ENCODE peak calls at places on chromosomes 7 and 10, in nine cellular contexts. J, T, S, B, A, O, I, F and V are unnamed samples.

GRCh38 chr7:106050743-106051110 is 61.4 kb downstream of the SYPL1 start:
- DNase-seq in B (no peak), J (no peak), O (no peak), S (peak), I (no peak), A (no peak), T (no peak), F (no peak), V (no peak)

GRCh38 chr10:121853950-121854349 is 73.9 kb downstream of the ATE1 start:
- DNase-seq in S (no peak), F (no peak), I (no peak), B (no peak), J (no peak), A (no peak), T (no peak), O (no peak), V (no peak)

GRCh38 chr10:79184141-79184625 is 115.4 kb downstream of the ZMIZ1 start:
- DNase-seq in O (peak), I (peak), B (no peak), S (peak), A (no peak), F (no peak), T (peak), J (no peak), V (no peak)

GRCh38 chr10:104330168-104331117 is 7.8 kb downstream of the ITPRIP start:
- DNase-seq in S (peak), A (peak), J (no peak), B (no peak), T (no peak), F (peak), O (no peak), I (peak), V (no peak)

GRCh38 chr7:13986208-13986607 is 3.3 kb downstream of the ETV1 start:
- DNase-seq in O (no peak), T (no peak), B (no peak), A (no peak), J (no peak), I (no peak), S (no peak), F (no peak), V (no peak)

GRCh38 chr10:61798711-61799110 is 102.8 kb upstream of the ARID5B start:
- DNase-seq in A (no peak), I (no peak), J (no peak), B (no peak), O (no peak), T (no peak), F (no peak), S (no peak), V (no peak)

GRCh38 chr10:114458955-114459354 is 54.7 kb upstream of the AFAP1L2 start:
- DNase-seq in I (peak), S (peak), F (peak), T (peak), O (peak), A (peak), J (no peak), B (no peak), V (no peak)

GRCh38 chr7:92244803-92245486 is 769 bp downstream of the KRIT1 start:
- DNase-seq in B (no peak), I (no peak), A (no peak), J (no peak), S (no peak), F (no peak), O (no peak), T (no peak), V (no peak)

GRCh38 chr7:14761506-14762296 is 140.8 kb downstream of the DGKB start:
- DNase-seq in O (no peak), T (no peak), I (no peak), F (no peak), A (no peak), S (peak), B (no peak), J (no peak), V (no peak)

GRCh38 chr10:67969875-67970274 is 85.4 kb downstream of the SIRT1 start:
- DNase-seq in S (no peak), O (no peak), A (no peak), T (no peak), B (no peak), I (no peak), J (no peak), F (no peak), V (no peak)

GRCh38 chr7:100267648-100268047 is 39.9 kb upstream of the SPDYE3 start:
- DNase-seq in S (no peak), J (no peak), B (no peak), T (no peak), O (no peak), I (no peak), F (no peak), A (no peak), V (no peak)

GRCh38 chr10:36254191-36254590 is 612.1 kb upstream of the FZD8 start:
- DNase-seq in O (peak), T (peak), I (no peak), J (no peak), F (no peak), S (no peak), A (no peak), B (no peak), V (no peak)

GRCh38 chr7:66697451-66698438 is 42.8 kb upstream of the RABGEF1 start:
- DNase-seq in J (no peak), I (no peak), B (no peak), A (no peak), T (no peak), F (peak), S (peak), O (no peak), V (no peak)

GRCh38 chr10:17062493-17063487 is 66.8 kb downstream of the CUBN start:
- DNase-seq in F (no peak), A (no peak), B (peak), S (peak), J (no peak), O (no peak), T (no peak), I (peak), V (no peak)

GRCh38 chr7:119964065-119964464 is 308.9 kb upstream of the KCND2 start:
- DNase-seq in F (no peak), O (no peak), I (no peak), A (no peak), B (no peak), T (no peak), S (no peak), J (no peak), V (no peak)

GRCh38 chr7:116801092-116801710 is 61.2 kb upstream of the CAPZA2 start:
- DNase-seq in S (no peak), J (no peak), B (no peak), T (no peak), O (no peak), A (no peak), I (peak), F (no peak), V (no peak)

GRCh38 chr10:78811174-78811573 is 257.6 kb upstream of the ZMIZ1 start:
- DNase-seq in F (no peak), T (no peak), O (no peak), B (no peak), J (no peak), I (no peak), S (no peak), A (no peak), V (no peak)

GRCh38 chr10:63711361-63711760 is 190.2 kb downstream of the REEP3 start:
- DNase-seq in A (no peak), T (peak), I (no peak), J (no peak), O (no peak), S (peak), F (no peak), B (no peak), V (peak)

GRCh38 chr7:140402178-140402835 is 1.6 kb upstream of the RAB19 start:
- DNase-seq in S (no peak), A (no peak), B (no peak), I (no peak), O (no peak), T (no peak), F (no peak), J (no peak), V (no peak)

GRCh38 chr7:101066141-101066857 is 19.0 kb upstream of the TRIM56 start:
- DNase-seq in O (peak), T (no peak), B (no peak), J (no peak), I (no peak), A (peak), S (peak), F (peak), V (no peak)

GRCh38 chr10:113519616-113520015 is 33.2 kb upstream of the HABP2 start:
- DNase-seq in T (peak), A (no peak), I (no peak), B (no peak), J (no peak), S (no peak), O (no peak), F (no peak), V (no peak)

GRCh38 chr7:3722396-3722846 is 421.4 kb downstream of the SDK1 start:
- DNase-seq in J (no peak), S (peak), B (no peak), F (peak), T (no peak), A (peak), I (peak), O (no peak), V (no peak)

GRCh38 chr7:101589976-101590662 is 39.0 kb downstream of the MYL10 start:
- DNase-seq in F (no peak), A (no peak), B (no peak), O (no peak), T (no peak), I (no peak), S (no peak), J (no peak), V (peak)

DNA sequence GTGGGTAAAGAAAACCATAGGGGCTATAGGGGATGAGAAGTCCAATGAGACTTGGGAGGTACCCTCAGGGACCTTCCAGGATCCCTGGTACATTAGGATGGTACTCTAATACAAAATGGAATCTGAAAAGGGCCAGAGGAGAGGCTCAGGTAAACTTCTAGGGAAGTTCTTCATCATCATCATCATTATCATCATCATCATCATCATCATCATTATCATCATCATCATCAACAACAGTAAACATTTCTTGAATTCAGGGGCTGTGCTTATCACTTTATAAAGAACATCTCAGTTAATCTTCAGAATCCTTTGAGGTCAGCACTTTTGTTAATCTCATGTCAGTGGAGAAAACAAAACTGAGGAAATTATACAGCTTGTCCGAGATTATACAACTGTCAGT is 50.1 kb downstream of the PLPP4 start:
- DNase-seq in F (no peak), I (no peak), B (no peak), J (no peak), T (no peak), S (no peak), O (no peak), A (no peak), V (no peak)
- H3K4me3 ChIP-seq in F (no peak), I (no peak), B (no peak), J (no peak), T (no peak), S (no peak), O (no peak), A (no peak), V (no peak)

DNA sequence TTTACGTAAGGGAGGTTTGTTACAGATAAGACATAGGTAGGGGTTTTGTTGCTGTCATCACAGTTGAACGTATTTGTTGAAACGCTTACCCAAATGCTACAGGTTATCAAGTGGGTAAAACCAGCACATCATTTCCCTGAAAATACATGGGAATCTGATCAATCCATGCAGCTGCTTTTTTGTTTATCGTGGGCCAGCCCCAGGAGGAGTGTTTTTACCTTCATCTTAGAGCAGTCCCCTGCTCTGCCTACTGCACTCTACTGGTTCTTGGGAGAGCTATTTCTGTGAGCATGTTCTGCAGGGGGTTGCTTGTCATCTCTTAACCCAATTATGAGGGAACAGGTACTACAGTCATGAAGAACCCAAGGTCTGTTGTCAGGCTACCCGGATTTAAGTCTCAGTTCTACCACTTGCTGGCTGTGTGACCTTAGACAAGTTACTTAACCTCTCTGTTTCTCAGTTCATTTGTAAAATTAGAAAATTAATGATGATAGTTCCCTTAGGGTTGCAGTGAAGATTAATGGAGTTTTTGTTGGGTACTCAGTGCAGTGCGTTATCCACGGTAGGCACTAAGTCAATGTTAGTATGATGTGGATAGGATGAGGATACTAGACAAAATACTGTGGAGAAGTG is 15.0 kb downstream of the MTURN start:
- DNase-seq in J (no peak), O (no peak), I (no peak), F (no peak), S (no peak), A (no peak), B (no peak), T (no peak), V (no peak)
- H3K27ac ChIP-seq in J (no peak), O (peak), I (no peak), F (no peak), S (no peak), A (peak), B (no peak), T (no peak), V (no peak)

DNA sequence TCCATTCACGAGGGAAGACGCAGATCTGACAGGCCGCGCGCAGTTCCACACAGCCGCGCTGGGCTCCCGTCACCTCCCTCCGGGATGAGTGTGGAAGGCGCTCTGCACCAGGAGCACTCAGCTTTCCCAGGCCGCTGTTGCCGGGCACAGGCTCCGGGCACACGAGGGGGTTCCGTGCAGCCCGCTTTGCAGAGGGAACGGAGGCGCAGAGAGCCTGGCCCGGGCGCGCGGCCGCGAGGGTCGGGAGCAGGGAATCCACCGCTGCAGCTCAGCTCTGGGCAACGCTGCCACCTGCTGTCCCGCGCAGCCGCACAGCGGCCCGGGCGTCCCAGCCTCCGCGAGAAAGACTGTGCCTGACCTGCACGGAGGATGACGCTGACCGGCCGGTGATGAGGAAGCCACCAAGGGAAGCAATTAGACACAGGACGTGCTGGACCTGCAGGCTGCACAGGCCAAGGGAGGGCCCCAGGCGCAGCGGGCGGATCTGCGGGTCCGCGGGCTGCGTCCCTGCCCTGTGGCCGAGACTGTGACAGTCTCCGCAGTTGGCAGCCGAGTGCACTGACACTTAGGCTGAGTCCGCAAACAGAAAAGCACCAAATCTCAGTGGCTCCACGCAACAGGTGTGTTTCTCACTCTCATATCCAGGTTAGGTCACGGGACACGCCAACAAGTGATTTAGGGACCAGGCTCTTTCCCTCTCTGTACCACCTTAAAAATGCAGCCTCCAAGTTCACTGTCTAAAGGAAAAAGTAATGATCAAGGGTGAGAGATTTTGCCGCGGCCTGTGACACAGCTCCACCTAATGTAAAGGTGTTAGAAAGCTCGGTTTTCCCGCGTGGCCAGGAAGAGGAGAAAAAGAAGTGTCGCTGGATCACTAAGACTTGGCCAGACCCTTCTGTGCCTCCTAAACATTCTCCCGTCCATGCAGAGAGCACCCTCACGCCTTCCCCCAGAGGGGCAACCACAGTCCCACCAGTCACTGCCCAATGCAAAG is 94.5 kb downstream of the SEC61G start:
- DNase-seq in F (peak), A (no peak), B (no peak), O (no peak), J (no peak), T (peak), I (peak), S (peak), V (peak)
- H3K4me3 ChIP-seq in F (peak), A (peak), B (peak), O (peak), J (no peak), T (peak), I (peak), S (peak), V (peak)

DNA sequence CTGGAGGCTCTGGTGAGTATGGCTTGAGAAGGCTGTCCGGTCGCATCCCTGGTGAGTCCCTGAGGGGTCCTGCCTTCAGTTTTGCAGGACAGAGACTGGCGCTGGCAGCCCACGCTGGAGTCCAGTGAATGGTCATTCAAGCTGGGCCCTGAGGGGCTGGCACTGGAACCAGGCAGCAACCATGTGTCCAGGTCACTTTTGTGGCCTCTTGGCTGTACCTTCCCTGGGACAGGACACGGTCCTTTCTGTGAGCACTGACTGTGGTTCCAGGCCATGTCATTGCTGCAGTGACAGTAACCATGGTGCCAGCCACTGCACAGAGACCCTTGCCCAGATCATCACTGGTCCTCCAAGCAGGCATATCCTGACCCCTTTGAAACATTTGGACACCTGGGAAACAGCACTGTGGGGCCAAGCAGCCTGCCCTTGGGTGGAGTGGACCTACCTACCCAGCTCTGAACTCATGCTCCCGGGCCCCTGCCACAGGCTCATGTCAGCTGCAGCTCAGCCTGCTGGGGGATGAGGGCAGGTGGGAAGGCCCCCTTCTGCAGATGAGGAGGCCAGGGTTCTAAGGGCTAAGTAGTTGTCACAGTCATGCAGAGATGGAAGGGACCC is 72.1 kb downstream of the ADCY1 start:
- DNase-seq in O (no peak), S (peak), F (no peak), T (peak), J (no peak), B (no peak), A (no peak), I (no peak), V (no peak)
- H3K27ac ChIP-seq in O (no peak), S (no peak), F (no peak), T (no peak), J (no peak), B (no peak), A (no peak), I (no peak), V (no peak)

GRCh38 chr7:73703649-73703984 is 15.9 kb downstream of the STX1A start:
- DNase-seq in S (no peak), F (no peak), A (no peak), T (no peak), B (no peak), I (peak), O (no peak), J (no peak), V (no peak)
- H3K4me3 ChIP-seq in S (no peak), F (no peak), A (peak), T (peak), B (no peak), I (peak), O (peak), J (no peak), V (no peak)

GRCh38 chr10:44235363-44235762 is 149.5 kb downstream of the CXCL12 start:
- DNase-seq in S (no peak), F (no peak), A (no peak), T (no peak), O (no peak), I (no peak), B (no peak), J (no peak), V (no peak)

GRCh38 chr10:44234471-44234850 is 150.4 kb downstream of the CXCL12 start:
- DNase-seq in B (no peak), I (no peak), A (no peak), F (no peak), T (no peak), J (no peak), O (no peak), S (peak), V (no peak)

GRCh38 chr10:44240766-44241165 is 144.1 kb downstream of the CXCL12 start:
- DNase-seq in A (no peak), F (no peak), S (no peak), T (no peak), O (no peak), B (no peak), I (no peak), J (no peak), V (no peak)

GRCh38 chr10:44238212-44238611 is 146.7 kb downstream of the CXCL12 start:
- DNase-seq in J (no peak), F (no peak), B (no peak), O (no peak), I (no peak), A (no peak), S (no peak), T (no peak), V (no peak)

GRCh38 chr10:44237364-44238034 is 147.4 kb downstream of the CXCL12 start:
- DNase-seq in A (no peak), S (no peak), I (no peak), F (no peak), O (no peak), J (no peak), T (no peak), B (no peak), V (peak)
- H3K27ac ChIP-seq in A (no peak), S (no peak), I (no peak), F (no peak), O (no peak), J (no peak), T (no peak), B (no peak), V (peak)

GRCh38 chr10:111890046-111890445 is 293.5 kb downstream of the GPAM start:
- DNase-seq in A (no peak), O (no peak), S (no peak), T (no peak), J (no peak), I (no peak), F (no peak), B (no peak), V (no peak)
- H3K4me3 ChIP-seq in A (no peak), O (no peak), S (no peak), T (no peak), J (no peak), I (no peak), F (no peak), B (no peak), V (no peak)

GRCh38 chr7:25619963-25620799 is 391.9 kb upstream of the NPVF start:
- DNase-seq in F (peak), B (no peak), S (no peak), O (no peak), T (peak), J (no peak), A (no peak), I (no peak), V (no peak)
- H3K27ac ChIP-seq in F (peak), B (no peak), S (no peak), O (peak), T (peak), J (no peak), A (peak), I (no peak), V (no peak)